ENCODE peak calls at places on chromosomes 1 and 21, in six cellular contexts. Q is heart right ventricle, S is sigmoid colon, F is lower lobe of right lung, C is tibial artery, U is cardiac muscle cell. E is an unnamed sample.

GRCh38 chr1:27306892-27307850 is 14.8 kb upstream of the TMEM222 start:
- DNase-seq in Q (no peak), S (no peak), F (no peak), C (no peak), U (no peak), E (no peak)

GRCh38 chr1:24308365-24309015 is 10.7 kb upstream of the GRHL3 start:
- DNase-seq in Q (no peak), S (no peak), F (no peak), C (no peak), U (peak; percentile 48), E (no peak)

GRCh38 chr1:70042090-70042716 is 163.2 kb downstream of the LRRC40 start:
- DNase-seq in Q (no peak), S (no peak), F (no peak), C (no peak), U (peak; percentile 51), E (no peak)

GRCh38 chr21:32094792-32095191 is 184.1 kb downstream of the MIS18A start:
- DNase-seq in Q (no peak), S (no peak), F (no peak), C (no peak), U (peak; percentile 40), E (no peak)

GRCh38 chr1:13664451-13664850 is 35.5 kb upstream of the PRDM2 start:
- DNase-seq in Q (no peak), S (no peak), F (no peak), C (no peak), U (no peak), E (no peak)

GRCh38 chr1:153794671-153795324 is 19.6 kb downstream of the SLC27A3 start:
- DNase-seq in Q (no peak), S (peak; percentile 69), F (no peak), C (peak; percentile 64), U (no peak), E (no peak)

GRCh38 chr1:224919508-224919907 is 10.0 kb upstream of the DNAH14 start:
- DNase-seq in Q (no peak), S (no peak), F (no peak), C (no peak), U (no peak), E (no peak)

GRCh38 chr1:41448831-41449230 is 35.7 kb downstream of the EDN2 start:
- DNase-seq in Q (no peak), S (no peak), F (no peak), C (no peak), U (no peak), E (no peak)

GRCh38 chr1:49052102-49052501 is 275.4 kb upstream of the BEND5 start:
- DNase-seq in Q (no peak), S (no peak), F (no peak), C (no peak), U (no peak), E (no peak)

GRCh38 chr1:9842781-9843575 is 19.2 kb upstream of the CLSTN1 start:
- DNase-seq in Q (no peak), S (no peak), F (peak; percentile 43), C (no peak), U (peak; percentile 55), E (no peak)

GRCh38 chr1:111587509-111588174 is 31.9 kb upstream of the RAP1A start:
- DNase-seq in Q (no peak), S (no peak), F (no peak), C (no peak), U (no peak), E (no peak)
- H3K9me3 ChIP-seq in Q (no peaks in the 10 kb centered on the region), S (no peaks in the 10 kb centered on the region), F (no peaks in the 10 kb centered on the region), C (no peaks in the 10 kb centered on the region), U (no peaks in the 10 kb centered on the region), E (no peaks in the 10 kb centered on the region)

DNA sequence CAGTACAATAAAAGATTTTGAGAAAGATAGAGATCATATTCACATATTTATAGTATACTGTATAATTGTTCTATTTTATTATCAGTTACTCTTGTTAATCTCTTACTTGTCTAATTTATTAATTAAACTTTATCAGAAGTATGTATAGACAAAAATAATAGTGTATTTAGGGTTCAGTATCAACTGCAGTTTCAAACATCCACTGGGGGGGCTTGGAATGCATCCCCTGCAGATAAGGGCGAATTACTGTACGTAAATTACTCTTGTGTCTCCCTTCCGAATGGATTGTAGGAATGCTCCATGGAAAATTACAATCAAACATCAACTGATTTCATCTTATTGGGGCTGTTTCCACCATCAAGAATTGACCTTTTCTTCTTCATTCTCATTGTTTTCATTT is at the start of gene OR2L8:
- DNase-seq in Q (no peak), S (no peak), F (no peak), C (no peak), U (no peak), E (no peak)
- H3K9me3 ChIP-seq in Q (no peaks in the 10 kb centered on the region), S (no peaks in the 10 kb centered on the region), F (no peaks in the 10 kb centered on the region), C (no peaks in the 10 kb centered on the region), U (no peaks in the 10 kb centered on the region), E (no peaks in the 10 kb centered on the region)

DNA sequence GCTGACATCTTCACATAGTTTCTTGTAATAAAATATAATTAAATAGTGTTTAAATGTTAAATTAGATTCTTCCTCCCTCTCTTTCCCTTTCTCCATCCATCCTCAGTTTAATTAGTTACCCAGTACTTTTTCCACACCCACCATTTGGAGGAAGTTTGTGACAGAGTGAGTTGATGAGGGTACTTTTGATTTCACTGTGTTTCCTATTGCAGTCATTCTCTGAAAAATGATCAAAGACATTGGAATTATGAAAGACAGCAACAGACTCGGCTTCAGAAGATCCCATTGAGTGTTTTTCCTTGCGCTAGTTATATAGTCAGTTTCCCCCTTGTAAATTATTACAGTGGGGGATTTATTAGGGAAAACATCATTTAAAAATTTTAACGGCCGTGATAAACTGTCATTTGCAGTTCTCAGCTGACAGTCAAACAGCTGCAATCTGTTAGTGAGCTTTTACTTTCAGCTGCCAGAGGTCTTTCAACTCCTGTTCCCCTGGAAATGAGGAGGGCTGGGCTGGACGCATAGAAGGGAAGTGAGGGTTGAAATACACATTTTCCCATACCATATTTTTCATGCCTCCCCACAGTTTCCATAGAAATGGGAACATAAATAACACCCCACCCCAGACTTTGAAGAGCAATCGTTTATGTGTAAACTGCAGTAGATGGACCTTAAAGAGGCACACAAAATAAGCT is 61.3 kb upstream of the CACYBP start:
- DNase-seq in Q (no peak), S (no peak), F (no peak), C (no peak), U (peak; percentile 11), E (no peak)
- H3K9me3 ChIP-seq in Q (no peaks in the 10 kb centered on the region), S (no peaks in the 10 kb centered on the region), F (no peaks in the 10 kb centered on the region), C (no peaks in the 10 kb centered on the region), U (no peaks in the 10 kb centered on the region), E (no peaks in the 10 kb centered on the region)

GRCh38 chr21:43975469-43976098 is 36.5 kb upstream of the TRAPPC10 start:
- DNase-seq in Q (peak; percentile 73), S (peak; percentile 87), F (peak; percentile 86), C (peak; percentile 78), U (peak; percentile 76), E (no peak)
- H3K9me3 ChIP-seq in Q (no peaks in the 10 kb centered on the region), S (no peaks in the 10 kb centered on the region), F (no peaks in the 10 kb centered on the region), C (no peaks in the 10 kb centered on the region), U (no peaks in the 10 kb centered on the region), E (no peaks in the 10 kb centered on the region)

DNA sequence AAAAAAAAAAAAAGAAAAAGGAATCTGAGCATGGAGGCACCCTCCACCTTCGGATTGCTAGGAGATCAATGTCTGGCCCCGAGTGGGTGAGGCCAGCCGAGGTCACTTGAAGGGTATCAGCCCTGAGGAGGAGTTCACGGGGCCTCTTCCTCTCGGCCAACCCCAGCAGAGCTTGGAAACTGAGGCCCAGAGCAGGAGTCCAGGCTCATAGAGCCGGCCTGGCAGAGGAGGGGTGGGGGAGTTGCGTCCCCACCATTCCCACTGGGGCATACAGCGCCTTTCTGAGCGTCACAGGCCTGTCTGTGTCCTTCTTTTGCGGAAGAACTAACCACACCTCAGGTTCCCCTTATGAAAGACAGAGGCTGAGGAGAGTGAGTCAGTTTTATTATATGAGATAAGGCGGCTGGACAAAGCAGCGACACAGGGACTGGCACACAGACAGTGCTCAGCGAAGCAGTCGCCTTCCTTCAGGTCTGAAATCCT is 17.1 kb upstream of the EPHA2 start:
- DNase-seq in Q (no peak), S (no peak), F (no peak), C (no peak), U (peak; percentile 56), E (no peak)
- H3K9me3 ChIP-seq in Q (no peaks in the 10 kb centered on the region), S (no peaks in the 10 kb centered on the region), F (no peaks in the 10 kb centered on the region), C (no peaks in the 10 kb centered on the region), U (no peaks in the 10 kb centered on the region), E (no peaks in the 10 kb centered on the region)

DNA sequence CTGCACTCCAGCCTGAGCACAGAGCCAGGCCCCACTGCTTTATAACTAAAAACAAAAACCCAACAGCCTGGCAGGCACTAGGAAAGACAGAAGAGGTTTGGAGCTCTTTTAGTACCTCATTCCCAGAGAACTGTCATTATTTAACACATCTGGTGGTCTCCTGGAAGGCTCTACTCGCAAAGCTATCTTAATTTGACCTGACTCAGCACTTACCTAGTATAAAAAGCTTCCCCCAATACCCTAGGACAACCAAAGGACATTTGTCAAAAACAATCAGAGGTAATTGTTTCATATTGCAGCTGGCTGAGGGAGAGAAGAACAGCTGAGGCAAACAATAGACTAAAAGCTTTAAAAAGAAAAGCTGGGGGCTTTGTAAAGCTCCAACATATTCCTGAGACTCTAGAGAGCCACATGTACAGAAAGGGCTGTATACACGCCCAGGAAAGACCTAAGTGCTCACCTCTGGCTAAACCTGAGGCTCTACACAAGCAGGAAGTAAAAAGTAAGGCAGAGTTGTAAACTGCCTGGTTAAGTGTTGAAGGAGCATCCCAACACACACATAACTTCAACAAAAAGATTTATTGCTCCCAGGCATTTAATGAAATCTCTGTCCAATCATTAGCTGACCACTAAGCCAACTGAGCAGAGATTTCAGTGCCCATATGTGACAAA is 25.0 kb downstream of the ZNF644 start:
- DNase-seq in Q (no peak), S (no peak), F (no peak), C (no peak), U (no peak), E (no peak)
- H3K9me3 ChIP-seq in Q (no peaks in the 10 kb centered on the region), S (no peaks in the 10 kb centered on the region), F (no peaks in the 10 kb centered on the region), C (no peaks in the 10 kb centered on the region), U (no peaks in the 10 kb centered on the region), E (peaks cover 6% of the 10 kb centered on the region)

GRCh38 chr1:227666286-227666685 is 68.8 kb downstream of the JMJD4 start:
- DNase-seq in Q (no peak), S (no peak), F (no peak), C (no peak), U (no peak), E (no peak)
- H3K9me3 ChIP-seq in Q (peaks cover 5% of the 10 kb centered on the region), S (peaks cover 67% of the 10 kb centered on the region), F (peaks cover 100% of the 10 kb centered on the region), C (peaks cover 30% of the 10 kb centered on the region), U (peaks cover 2% of the 10 kb centered on the region), E (peaks cover 98% of the 10 kb centered on the region)